ENCODE peak calls at places on chromosomes 3 and 15, in nine cellular contexts. W is central memory CD4-positive, alpha-beta T cell; L is retina; J is mucosa of descending colon; G is activated CD8-positive, alpha-beta memory T cell treated with anti-CD3 and anti-CD28 coated beads, Interleukin-2, amount 50 U/mL, for 48 hours; B is psoas muscle; Q is vagina; N is HCEC 1CT; V is AG09319. F is an unnamed sample.
A peak's percentile ranks its signal among the peaks of the same experiment; 100 is the strongest.

GRCh38 chr3:41768363-41768762 is 193.5 kb downstream of the ULK4 start:
- DNase-seq in V (no peak), L (no peak), J (no peak), Q (no peak), G (no peak), W (no peak), B (no peak), N (no peak), F (no peak)

GRCh38 chr3:94972066-94972465 is 909.2 kb downstream of the NSUN3 start:
- DNase-seq in V (no peak), N (no peak), B (no peak), L (no peak), J (no peak), Q (no peak), G (no peak), W (no peak), F (no peak)

GRCh38 chr15:25862469-25863066 is 559 bp downstream of the ATP10A start:
- DNase-seq in Q (no peak), J (peak; percentile 54), B (no peak), W (peak; percentile 56), V (no peak), L (peak; percentile 51), N (no peak), G (peak; percentile 74), F (peak; percentile 55)

GRCh38 chr15:101179341-101180153 is 72.3 kb downstream of the CHSY1 start:
- DNase-seq in N (peak; percentile 35), B (no peak), J (no peak), G (no peak), L (no peak), V (no peak), Q (no peak), W (no peak), F (no peak)

GRCh38 chr15:63870043-63870394 is 36.3 kb upstream of the HERC1 start:
- DNase-seq in V (no peak), L (no peak), W (no peak), J (no peak), G (no peak), B (no peak), Q (no peak), N (peak; percentile 35), F (no peak)

GRCh38 chr15:43769584-43770228 is 7.1 kb downstream of the ELL3 start:
- DNase-seq in L (peak; percentile 40), V (no peak), J (peak; percentile 44), G (peak; percentile 68), B (no peak), W (peak; percentile 48), N (peak; percentile 65), Q (no peak), F (peak; percentile 52)

GRCh38 chr15:95558131-95558530 is 772.4 kb upstream of the NR2F2 start:
- DNase-seq in V (no peak), Q (no peak), G (no peak), W (no peak), L (no peak), J (no peak), B (no peak), N (peak; percentile 35), F (no peak)

GRCh38 chr3:194422188-194422587 is 23.1 kb upstream of the GP5 start:
- DNase-seq in N (peak; percentile 83), J (no peak), W (no peak), V (no peak), B (no peak), L (no peak), G (no peak), Q (no peak), F (no peak)

GRCh38 chr3:58568572-58569286 is 8.5 kb downstream of the FAM107A start:
- DNase-seq in B (peak; percentile 84), L (peak; percentile 90), N (peak; percentile 38), G (peak; percentile 98), Q (peak; percentile 88), W (peak; percentile 10), J (peak; percentile 86), V (no peak), F (peak; percentile 57)

GRCh38 chr3:123442908-123443307 is 6.0 kb downstream of the ADCY5 start:
- DNase-seq in J (no peak), N (no peak), W (no peak), Q (no peak), G (no peak), L (no peak), V (no peak), B (no peak), F (no peak)

GRCh38 chr3:131530843-131531242 is 28.1 kb upstream of the MRPL3 start:
- DNase-seq in J (no peak), G (no peak), B (no peak), L (no peak), Q (no peak), N (no peak), V (no peak), W (no peak), F (no peak)

GRCh38 chr3:48119495-48120193 is 68.6 kb downstream of the CDC25A start:
- DNase-seq in W (no peak), L (no peak), G (no peak), B (peak; percentile 77), J (peak; percentile 29), V (no peak), Q (no peak), N (peak; percentile 28), F (no peak)

GRCh38 chr3:97821413-97821809 is 400 bp upstream of the CRYBG3 start:
- DNase-seq in B (peak; percentile 65), J (peak; percentile 65), G (peak; percentile 77), Q (no peak), W (no peak), L (peak; percentile 88), N (no peak), V (no peak), F (peak; percentile 39)

GRCh38 chr15:98807262-98807661 is 158.9 kb downstream of the IGF1R start:
- DNase-seq in W (no peak), Q (no peak), N (peak; percentile 61), G (no peak), J (no peak), L (no peak), V (peak; percentile 79), B (no peak), F (no peak)

GRCh38 chr15:57922780-57923179 is 142.7 kb downstream of the ALDH1A2 start:
- DNase-seq in N (no peak), B (peak; percentile 56), V (no peak), Q (no peak), J (peak; percentile 73), L (no peak), W (no peak), G (no peak), F (no peak)

GRCh38 chr3:7487763-7488162 is 626.8 kb downstream of the GRM7 start:
- DNase-seq in Q (no peak), L (no peak), W (no peak), G (no peak), N (no peak), J (no peak), V (no peak), B (no peak), F (no peak)

GRCh38 chr3:186290791-186291190 is 71.2 kb downstream of the DGKG start:
- DNase-seq in V (no peak), L (no peak), B (no peak), Q (no peak), N (no peak), G (no peak), J (no peak), W (no peak), F (no peak)

F was measured in activated naive CD8-positive, alpha-beta T cell treated with anti-CD3 and anti-CD28 coated beads for 36 hours.